ENCODE peak calls at places on chromosomes 13 and 19, in ten cellular contexts. T, B, S, D, O, V, J, C, L and G are unnamed samples.

GRCh38 chr19:46350758-46351159 is 3.9 kb downstream of the PPP5C start:
- DNase-seq in T (no peak), B (no peak), S (peak), D (no peak), O (no peak), V (no peak), J (peak), C (no peak), L (no peak), G (peak)

GRCh38 chr13:113828282-113828825 is 35.5 kb downstream of the GAS6 start:
- DNase-seq in T (no peak), B (no peak), S (no peak), D (no peak), O (no peak), V (no peak), J (no peak), C (no peak), L (no peak), G (no peak)

GRCh38 chr13:30791354-30791921 is 56.1 kb downstream of the ALOX5AP start:
- DNase-seq in T (no peak), B (no peak), S (no peak), D (no peak), O (no peak), V (no peak), J (no peak), C (no peak), L (no peak), G (no peak)

GRCh38 chr19:34364830-34365462 is at the start of gene GPI:
- DNase-seq in T (no peak), B (peak), S (peak), D (no peak), O (peak), V (peak), J (peak), C (peak), L (peak), G (no peak)

GRCh38 chr13:76790519-76791289 is 95.5 kb downstream of the KCTD12 start:
- DNase-seq in T (no peak), B (no peak), S (no peak), D (no peak), O (no peak), V (no peak), J (peak), C (no peak), L (no peak), G (peak)

GRCh38 chr19:45090034-45090433 is 2.9 kb upstream of the PPP1R37 start:
- DNase-seq in T (no peak), B (no peak), S (no peak), D (no peak), O (no peak), V (no peak), J (no peak), C (no peak), L (no peak), G (no peak)

GRCh38 chr19:38290631-38291147 is 13.4 kb upstream of the C19orf33 start:
- DNase-seq in T (peak), B (no peak), S (no peak), D (no peak), O (peak), V (no peak), J (peak), C (no peak), L (no peak), G (no peak)

GRCh38 chr13:35648109-35648508 is 171.6 kb upstream of the MAB21L1 start:
- DNase-seq in T (no peak), B (no peak), S (no peak), D (no peak), O (no peak), V (no peak), J (no peak), C (no peak), L (no peak), G (no peak)